ENCODE peak calls at places on chromosomes 3 and 15, in four cellular contexts. One of them, this sample, is unnamed.

GRCh38 chr3:48034000-48034516 is 17.8 kb upstream of the MAP4 start:
- DNase-seq in transverse colon: no peak
- DNase-seq in uterus: no peak
- DNase-seq in ovary: no peak
- DNase-seq in this sample: no peak

GRCh38 chr3:117398166-117398954 is 688.8 kb downstream of the TUSC7 start:
- DNase-seq in transverse colon: no peak
- DNase-seq in ovary: no peak
- DNase-seq in uterus: no peak
- DNase-seq in this sample: no peak

GRCh38 chr3:139954146-139954545 is 19.2 kb downstream of the CLSTN2 start:
- DNase-seq in transverse colon: no peak
- DNase-seq in uterus: no peak
- DNase-seq in ovary: no peak
- DNase-seq in this sample: no peak

GRCh38 chr3:184788751-184789150 is 23.2 kb upstream of the VPS8 start:
- DNase-seq in ovary: no peak
- DNase-seq in uterus: no peak
- DNase-seq in transverse colon: no peak
- DNase-seq in this sample: peak; percentile 41

GRCh38 chr3:133152056-133152455 is 113.9 kb downstream of the TMEM108 start:
- DNase-seq in ovary: no peak
- DNase-seq in transverse colon: no peak
- DNase-seq in uterus: no peak
- DNase-seq in this sample: no peak

GRCh38 chr3:171193693-171194092 is 167.2 kb upstream of the SLC2A2 start:
- DNase-seq in uterus: no peak
- DNase-seq in transverse colon: no peak
- DNase-seq in ovary: no peak
- DNase-seq in this sample: no peak

GRCh38 chr3:95037097-95037496 is 974.2 kb downstream of the NSUN3 start:
- DNase-seq in transverse colon: no peak
- DNase-seq in ovary: no peak
- DNase-seq in uterus: no peak
- DNase-seq in this sample: no peak

GRCh38 chr3:143182861-143183667 is 63.5 kb downstream of the CHST2 start:
- DNase-seq in uterus: no peak
- DNase-seq in transverse colon: no peak
- DNase-seq in ovary: no peak
- DNase-seq in this sample: no peak

GRCh38 chr15:22895465-22896190 is 57.2 kb downstream of the NIPA2 start:
- DNase-seq in transverse colon: peak; percentile 71
- DNase-seq in ovary: no peak
- DNase-seq in uterus: no peak
- DNase-seq in this sample: no peak

GRCh38 chr15:81021321-81021720 is 20.6 kb downstream of the TLNRD1 start:
- DNase-seq in uterus: no peak
- DNase-seq in transverse colon: no peak
- DNase-seq in ovary: no peak
- DNase-seq in this sample: no peak

GRCh38 chr3:10299679-10300078 is 6.9 kb upstream of the GHRL start:
- DNase-seq in ovary: no peak
- DNase-seq in uterus: no peak
- DNase-seq in transverse colon: no peak
- DNase-seq in this sample: no peak

GRCh38 chr3:30341851-30342250 is 264.6 kb upstream of the TGFBR2 start:
- DNase-seq in uterus: no peak
- DNase-seq in transverse colon: no peak
- DNase-seq in ovary: no peak
- DNase-seq in this sample: no peak

GRCh38 chr3:188111002-188111584 is 42.9 kb upstream of the LPP start:
- DNase-seq in transverse colon: no peak
- DNase-seq in uterus: no peak
- DNase-seq in ovary: no peak
- DNase-seq in this sample: no peak

GRCh38 chr15:40338041-40338657 is 2.6 kb downstream of the CCDC9B start:
- DNase-seq in ovary: peak; percentile 55
- DNase-seq in transverse colon: peak; percentile 81
- DNase-seq in uterus: peak; percentile 69
- DNase-seq in this sample: peak; percentile 41

GRCh38 chr15:98547741-98548166 is 100.6 kb upstream of the IGF1R start:
- DNase-seq in uterus: peak; percentile 27
- DNase-seq in transverse colon: peak; percentile 11
- DNase-seq in ovary: no peak
- DNase-seq in this sample: no peak

GRCh38 chr3:18018491-18019177 is 276.2 kb upstream of the TBC1D5 start:
- DNase-seq in uterus: no peak
- DNase-seq in ovary: no peak
- DNase-seq in transverse colon: no peak
- DNase-seq in this sample: no peak

GRCh38 chr15:50909044-50909342 is 510 bp downstream of the AP4E1 start:
- DNase-seq in transverse colon: no peak
- DNase-seq in ovary: no peak
- DNase-seq in uterus: no peak
- DNase-seq in this sample: no peak

GRCh38 chr3:178385280-178385952 is 150.8 kb upstream of the KCNMB2 start:
- DNase-seq in ovary: peak; percentile 26
- DNase-seq in uterus: no peak
- DNase-seq in transverse colon: no peak
- DNase-seq in this sample: no peak

GRCh38 chr3:134693226-134693625 is 42.4 kb upstream of the KY start:
- DNase-seq in ovary: no peak
- DNase-seq in uterus: no peak
- DNase-seq in transverse colon: no peak
- DNase-seq in this sample: no peak

GRCh38 chr3:9676780-9677179 is 26.9 kb upstream of the CPNE9 start:
- DNase-seq in ovary: no peak
- DNase-seq in uterus: no peak
- DNase-seq in transverse colon: no peak
- DNase-seq in this sample: no peak

GRCh38 chr15:69755571-69756310 is 303.1 kb downstream of the RPLP1 start:
- DNase-seq in ovary: no peak
- DNase-seq in uterus: no peak
- DNase-seq in transverse colon: peak; percentile 46
- DNase-seq in this sample: no peak

GRCh38 chr3:169541528-169541927 is 122.0 kb downstream of the MECOM start:
- DNase-seq in ovary: no peak
- DNase-seq in uterus: no peak
- DNase-seq in transverse colon: no peak
- DNase-seq in this sample: no peak

GRCh38 chr3:195226900-195227447 is 44.0 kb downstream of the XXYLT1 start:
- DNase-seq in transverse colon: no peak
- DNase-seq in ovary: peak; percentile 6
- DNase-seq in uterus: peak; percentile 15
- DNase-seq in this sample: no peak

GRCh38 chr3:53773330-53773583 is 73.0 kb downstream of the CHDH start:
- DNase-seq in transverse colon: no peak
- DNase-seq in uterus: no peak
- DNase-seq in ovary: no peak
- DNase-seq in this sample: no peak

GRCh38 chr15:94026458-94026967 is 204.8 kb upstream of the MCTP2 start:
- DNase-seq in uterus: peak; percentile 70
- DNase-seq in ovary: no peak
- DNase-seq in transverse colon: no peak
- DNase-seq in this sample: no peak

GRCh38 chr3:134804508-134805480 is 9.7 kb downstream of the EPHB1 start:
- DNase-seq in uterus: no peak
- DNase-seq in ovary: no peak
- DNase-seq in transverse colon: no peak
- DNase-seq in this sample: no peak

GRCh38 chr3:122395582-122395981 is 11.6 kb downstream of the FAM162A start:
- DNase-seq in uterus: no peak
- DNase-seq in transverse colon: no peak
- DNase-seq in ovary: no peak
- DNase-seq in this sample: no peak

GRCh38 chr15:47987908-47988532 is 132.8 kb upstream of the SLC24A5 start:
- DNase-seq in transverse colon: no peak
- DNase-seq in uterus: no peak
- DNase-seq in ovary: no peak
- DNase-seq in this sample: no peak

GRCh38 chr3:99696497-99696896 is 58.1 kb downstream of the COL8A1 start:
- DNase-seq in ovary: no peak
- DNase-seq in uterus: no peak
- DNase-seq in transverse colon: no peak
- DNase-seq in this sample: no peak

GRCh38 chr3:54322354-54322753 is 200.0 kb downstream of the CACNA2D3 start:
- DNase-seq in uterus: no peak
- DNase-seq in ovary: no peak
- DNase-seq in transverse colon: peak; percentile 75
- DNase-seq in this sample: no peak

GRCh38 chr3:111717601-111718000 is 122.5 kb upstream of the ZBED2 start:
- DNase-seq in uterus: peak; percentile 85
- DNase-seq in ovary: peak; percentile 66
- DNase-seq in transverse colon: peak; percentile 75
- DNase-seq in this sample: peak; percentile 54
- TF ChIP-seq POLR2A in uterus: no peak
- TF ChIP-seq POLR2A in ovary: no peak
- TF ChIP-seq POLR2A in transverse colon: no peak
- TF ChIP-seq POLR2A in this sample: no peak

DNA sequence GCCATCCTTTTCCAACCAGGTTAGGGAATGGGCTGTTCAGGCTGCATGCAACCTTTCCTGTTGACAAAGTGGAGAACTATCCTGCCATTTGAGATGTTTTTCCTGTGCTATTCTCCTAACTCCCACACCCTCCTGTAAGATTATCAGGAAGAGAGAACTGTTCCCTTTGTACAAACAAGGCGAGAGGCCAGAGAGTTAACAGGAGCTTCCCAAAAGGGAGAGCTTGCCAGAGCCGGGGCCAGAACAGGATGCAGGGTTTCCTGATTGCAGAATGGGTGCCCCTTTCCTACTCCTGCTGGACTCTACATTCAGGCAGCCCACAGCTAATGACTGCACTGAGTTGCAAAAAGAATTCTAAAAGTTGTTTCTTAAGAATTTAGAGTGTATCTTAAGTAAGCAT is 17.1 kb downstream of the PML start:
- DNase-seq in uterus: peak; percentile 83
- DNase-seq in transverse colon: peak; percentile 45
- DNase-seq in ovary: peak; percentile 53
- DNase-seq in this sample: no peak
- TF ChIP-seq POLR2A in uterus: no peak
- TF ChIP-seq POLR2A in transverse colon: no peak
- TF ChIP-seq POLR2A in ovary: no peak
- TF ChIP-seq POLR2A in this sample: no peak

GRCh38 chr3:154972951-154973350 is 107.2 kb upstream of the MME start:
- DNase-seq in ovary: no peak
- DNase-seq in uterus: no peak
- DNase-seq in transverse colon: no peak
- DNase-seq in this sample: no peak
- TF ChIP-seq POLR2A in ovary: no peak
- TF ChIP-seq POLR2A in uterus: no peak
- TF ChIP-seq POLR2A in transverse colon: no peak
- TF ChIP-seq POLR2A in this sample: no peak

GRCh38 chr15:41411441-41411840 is 5.5 kb upstream of the RTF1 start:
- DNase-seq in ovary: no peak
- DNase-seq in transverse colon: no peak
- DNase-seq in uterus: no peak
- DNase-seq in this sample: no peak

GRCh38 chr15:41416162-41416741 is 643 bp upstream of the RTF1 start:
- DNase-seq in ovary: no peak
- DNase-seq in transverse colon: no peak
- DNase-seq in uterus: no peak
- DNase-seq in this sample: no peak

GRCh38 chr15:41417418-41417811 is 520 bp downstream of the RTF1 start:
- DNase-seq in uterus: peak; percentile 21
- DNase-seq in ovary: peak; percentile 66
- DNase-seq in transverse colon: peak; percentile 45
- DNase-seq in this sample: no peak

GRCh38 chr15:41417812-41418211 is 917 bp downstream of the RTF1 start:
- DNase-seq in ovary: no peak
- DNase-seq in transverse colon: no peak
- DNase-seq in uterus: no peak
- DNase-seq in this sample: no peak

GRCh38 chr15:41416742-41417417 is at the start of gene RTF1:
- DNase-seq in uterus: peak; percentile 93
- DNase-seq in transverse colon: peak; percentile 97
- DNase-seq in ovary: peak; percentile 99
- DNase-seq in this sample: peak; percentile 92
- TF ChIP-seq POLR2A in uterus: peak; percentile 87
- TF ChIP-seq POLR2A in transverse colon: peak; percentile 76
- TF ChIP-seq POLR2A in ovary: peak; percentile 70
- TF ChIP-seq POLR2A in this sample: peak; percentile 86

GRCh38 chr15:67100808-67101581 is 35.6 kb downstream of the SMAD3 start:
- DNase-seq in ovary: no peak
- DNase-seq in transverse colon: no peak
- DNase-seq in uterus: no peak
- DNase-seq in this sample: no peak
- TF ChIP-seq POLR2A in ovary: no peak
- TF ChIP-seq POLR2A in transverse colon: no peak
- TF ChIP-seq POLR2A in uterus: no peak
- TF ChIP-seq POLR2A in this sample: no peak

GRCh38 chr15:49169880-49170597 is at the start of gene GALK2:
- DNase-seq in transverse colon: peak; percentile 92
- DNase-seq in ovary: peak; percentile 76
- DNase-seq in uterus: peak; percentile 86
- DNase-seq in this sample: peak; percentile 72
- TF ChIP-seq POLR2A in transverse colon: peak; percentile 70
- TF ChIP-seq POLR2A in ovary: no peak
- TF ChIP-seq POLR2A in uterus: peak; percentile 53
- TF ChIP-seq POLR2A in this sample: peak; percentile 42